ENCODE peak calls at places on chromosomes 4 and X, in six cellular contexts. U is GM20000; M is effector memory CD4-positive, alpha-beta T cell; A is heart right ventricle; B is CD8-positive, alpha-beta memory T cell; W is ecto neural progenitor cell. T is an unnamed sample.

GRCh38 chr4:25838526-25838925 is 24.3 kb downstream of the SEL1L3 start:
- DNase-seq in U (no peak), M (no peak), A (no peak), B (no peak), W (no peak), T (no peak)

GRCh38 chr4:17447675-17448298 is 64.1 kb downstream of the QDPR start:
- DNase-seq in U (peak), M (no peak), A (peak), B (peak), W (no peak), T (peak)

GRCh38 chrX:102658551-102658950 is 7.3 kb downstream of the GPRASP1 start:
- DNase-seq in U (no peak), M (no peak), A (no peak), B (no peak), W (no peak), T (peak)

GRCh38 chr4:40453912-40454311 is 118.8 kb downstream of the CHRNA9 start:
- DNase-seq in U (no peak), M (no peak), A (no peak), B (no peak), W (no peak), T (no peak)

GRCh38 chr4:141473952-141474351 is 162.4 kb upstream of the IL15 start:
- DNase-seq in U (no peak), M (no peak), A (no peak), B (no peak), W (no peak), T (peak)

GRCh38 chr4:8182858-8183725 is 16.0 kb upstream of the SH3TC1 start:
- DNase-seq in U (no peak), M (no peak), A (peak), B (no peak), W (no peak), T (peak)

GRCh38 chrX:111348363-111348927 is 63.5 kb downstream of the DCX start:
- DNase-seq in U (no peak), M (no peak), A (peak), B (no peak), W (no peak), T (no peak)

GRCh38 chr4:187042251-187042650 is 318.6 kb upstream of the FAT1 start:
- DNase-seq in U (no peak), M (no peak), A (no peak), B (no peak), W (no peak), T (no peak)

GRCh38 chrX:43540318-43540717 is 115.8 kb upstream of the MAOA start:
- DNase-seq in U (no peak), M (no peak), A (no peak), B (no peak), W (no peak), T (no peak)

T was measured in fibroblast of mammary gland.